ENCODE peak calls at places on chromosomes 3 and 15, in nine cellular contexts. D is H1, U is A549, L is Peyer's patch, G is adrenal gland, W is heart left ventricle, I is uterus, Q is HCT116, Y is breast epithelium. N is an unnamed sample. For H3K4me1, the result is how much of the 10 kb centered on the place peaks cover.

GRCh38 chr3:80771085-80771484 is 990.4 kb downstream of the GBE1 start:
- DNase-seq in Q (no peak), I (no peak), U (peak), D (no peak), Y (no peak), W (no peak), G (no peak), L (no peak), N (no peak)

GRCh38 chr15:52220896-52221660 is 29.9 kb upstream of the GNB5 start:
- DNase-seq in G (no peak), Q (no peak), I (no peak), Y (no peak), L (no peak), U (no peak), D (no peak), W (no peak), N (no peak)

GRCh38 chr3:126433496-126434263 is 39.0 kb downstream of the CFAP100 start:
- DNase-seq in U (no peak), L (peak), W (peak), G (no peak), D (no peak), Y (peak), I (no peak), Q (no peak), N (no peak)

GRCh38 chr15:57890351-57890750 is 175.2 kb downstream of the ALDH1A2 start:
- DNase-seq in G (no peak), D (no peak), U (no peak), Y (no peak), Q (no peak), I (no peak), W (no peak), L (no peak), N (no peak)

GRCh38 chr3:72161870-72162617 is 377.1 kb upstream of the PROK2 start:
- DNase-seq in L (no peak), D (no peak), Y (no peak), G (peak), W (no peak), U (peak), Q (no peak), I (peak), N (peak)

GRCh38 chr3:126288314-126288713 is 68.9 kb downstream of the KLF15 start:
- DNase-seq in U (no peak), Q (no peak), L (no peak), I (no peak), D (no peak), Y (peak), G (peak), W (no peak), N (peak)

GRCh38 chr3:171165499-171165921 is 139.0 kb upstream of the SLC2A2 start:
- DNase-seq in U (no peak), W (no peak), D (no peak), G (no peak), Q (no peak), L (no peak), I (no peak), Y (no peak), N (no peak)

GRCh38 chr15:94029495-94029894 is 201.9 kb upstream of the MCTP2 start:
- DNase-seq in U (no peak), L (no peak), Y (no peak), W (no peak), G (no peak), D (no peak), I (no peak), Q (no peak), N (no peak)

GRCh38 chr3:157156844-157157635 is 2.9 kb downstream of the CCNL1 start:
- DNase-seq in Q (no peak), Y (no peak), G (no peak), U (peak), L (no peak), W (no peak), I (no peak), D (no peak), N (no peak)

GRCh38 chr3:121757087-121757811 is 7.7 kb upstream of the GOLGB1 start:
- DNase-seq in Y (no peak), D (no peak), Q (no peak), L (no peak), W (no peak), I (no peak), U (no peak), G (no peak), N (no peak)

GRCh38 chr3:149486726-149487125 is 12.2 kb downstream of the TM4SF4 start:
- DNase-seq in Q (no peak), U (no peak), D (no peak), Y (no peak), L (no peak), W (no peak), I (no peak), G (no peak), N (no peak)

GRCh38 chr15:90033448-90033847 is 32.3 kb downstream of the ZNF710 start:
- DNase-seq in I (no peak), W (no peak), U (no peak), L (peak), Q (no peak), D (no peak), G (no peak), Y (no peak), N (no peak)

GRCh38 chr3:4321732-4322131 is 18.6 kb downstream of the SETMAR start:
- DNase-seq in G (no peak), U (no peak), I (no peak), Q (no peak), W (no peak), D (no peak), Y (no peak), L (no peak), N (no peak)

GRCh38 chr15:65278480-65278879 is 8.2 kb downstream of the PARP16 start:
- DNase-seq in D (no peak), U (no peak), I (no peak), L (no peak), Y (no peak), Q (no peak), W (no peak), G (no peak), N (no peak)

GRCh38 chr3:163327086-163327485 is 1751.2 kb downstream of the SI start:
- DNase-seq in Q (no peak), Y (no peak), D (no peak), W (no peak), L (no peak), G (no peak), I (no peak), U (no peak), N (no peak)

GRCh38 chr15:100920516-100921135 is 1.5 kb downstream of the LRRK1 start:
- DNase-seq in W (no peak), U (no peak), Q (no peak), Y (no peak), D (no peak), I (no peak), G (no peak), L (no peak), N (no peak)

GRCh38 chr15:74768099-74768770 is 13.6 kb upstream of the CSK start:
- DNase-seq in W (no peak), L (no peak), U (no peak), Y (no peak), D (no peak), Q (no peak), I (no peak), G (no peak), N (no peak)

GRCh38 chr3:40333416-40333815 is 23.9 kb downstream of the EIF1B start:
- DNase-seq in U (no peak), W (peak), D (no peak), Y (peak), L (no peak), I (no peak), G (no peak), Q (no peak), N (no peak)

GRCh38 chr15:77081971-77082370 is 11.1 kb upstream of the TSPAN3 start:
- DNase-seq in U (no peak), D (no peak), G (no peak), I (no peak), Y (no peak), L (no peak), W (no peak), Q (no peak), N (no peak)

GRCh38 chr3:134937256-134938023 is 142.4 kb downstream of the EPHB1 start:
- DNase-seq in Y (no peak), L (no peak), G (no peak), I (no peak), U (no peak), W (no peak), D (peak), Q (no peak), N (peak)

GRCh38 chr3:141460097-141460704 is 26.6 kb upstream of the RASA2 start:
- DNase-seq in L (peak), D (peak), I (peak), Q (peak), Y (peak), G (peak), W (peak), U (peak), N (peak)

GRCh38 chr3:110165344-110165743 is 828.0 kb upstream of the DPPA4 start:
- DNase-seq in I (no peak), D (no peak), G (no peak), U (peak), Y (no peak), Q (no peak), L (no peak), W (no peak), N (no peak)

GRCh38 chr15:52559022-52559421 is 9.8 kb downstream of the ARPP19 start:
- DNase-seq in Q (no peak), U (no peak), W (no peak), I (no peak), Y (no peak), D (no peak), L (no peak), G (no peak), N (no peak)

GRCh38 chr3:194856296-194856695 is 170.6 kb downstream of the FAM43A start:
- DNase-seq in I (no peak), U (no peak), Y (no peak), D (no peak), G (no peak), L (no peak), Q (no peak), W (peak), N (no peak)

GRCh38 chr3:37210230-37210629 is 35.8 kb upstream of the LRRFIP2 start:
- DNase-seq in U (no peak), Q (no peak), Y (no peak), L (no peak), I (no peak), G (no peak), W (no peak), D (no peak), N (no peak)

GRCh38 chr3:45180051-45180450 is 33.9 kb upstream of the CDCP1 start:
- DNase-seq in I (no peak), Q (no peak), L (no peak), G (no peak), D (no peak), Y (no peak), W (no peak), U (no peak), N (peak)

GRCh38 chr3:46087871-46088270 is 60.6 kb upstream of the XCR1 start:
- DNase-seq in I (no peak), U (peak), Q (no peak), Y (no peak), L (peak), G (no peak), D (no peak), W (no peak), N (no peak)

GRCh38 chr3:138082992-138083386 is 32.4 kb downstream of the DZIP1L start:
- DNase-seq in D (no peak), Q (no peak), L (no peak), U (no peak), W (no peak), G (no peak), Y (no peak), I (no peak), N (no peak)

GRCh38 chr15:89034305-89034704 is 54.0 kb upstream of the ABHD2 start:
- DNase-seq in W (no peak), U (peak), I (no peak), Q (peak), L (no peak), G (no peak), D (no peak), Y (no peak), N (no peak)

GRCh38 chr3:189689625-189690024 is 58.4 kb downstream of the TP63 start:
- DNase-seq in I (no peak), G (no peak), U (no peak), W (no peak), L (no peak), D (no peak), Y (no peak), Q (no peak), N (no peak)

GRCh38 chr3:8565376-8565775 is 63.8 kb downstream of the LMCD1 start:
- DNase-seq in G (no peak), Q (no peak), L (no peak), Y (no peak), U (no peak), D (no peak), I (no peak), W (no peak), N (no peak)

GRCh38 chr3:139534992-139535879 is 4.3 kb downstream of the RBP1 start:
- DNase-seq in U (no peak), G (peak), L (peak), D (no peak), I (peak), W (peak), Y (peak), Q (no peak), N (peak)

GRCh38 chr15:100328796-100329195 is 13.0 kb downstream of the ADAMTS17 start:
- DNase-seq in Y (no peak), W (no peak), I (no peak), L (no peak), U (no peak), Q (no peak), D (no peak), G (no peak), N (no peak)

GRCh38 chr15:86139828-86140227 is 60.2 kb downstream of the AGBL1 start:
- DNase-seq in D (no peak), L (no peak), G (no peak), I (no peak), W (no peak), U (peak), Y (no peak), Q (no peak), N (no peak)

GRCh38 chr15:82951472-82952155 is 906 bp downstream of the HOMER2 start:
- DNase-seq in D (no peak), Y (no peak), I (no peak), Q (no peak), L (no peak), U (no peak), G (no peak), W (no peak), N (no peak)

GRCh38 chr15:31169558-31169957 is 68.0 kb upstream of the TRPM1 start:
- DNase-seq in U (no peak), L (no peak), W (no peak), I (no peak), Y (no peak), Q (no peak), G (no peak), D (no peak), N (no peak)

GRCh38 chr3:159252772-159253384 is 451.0 kb downstream of the MFSD1 start:
- DNase-seq in Y (no peak), U (peak), W (no peak), L (no peak), D (no peak), Q (peak), G (no peak), I (no peak), N (no peak)

GRCh38 chr15:61575597-61575996 is 346.5 kb upstream of the RORA start:
- DNase-seq in D (no peak), U (no peak), I (no peak), Y (no peak), G (no peak), L (no peak), W (no peak), Q (no peak), N (no peak)

GRCh38 chr3:28949580-28949979 is 331.3 kb upstream of the RBMS3 start:
- DNase-seq in D (no peak), U (no peak), W (no peak), Q (no peak), L (no peak), G (no peak), Y (no peak), I (no peak), N (no peak)

DNA sequence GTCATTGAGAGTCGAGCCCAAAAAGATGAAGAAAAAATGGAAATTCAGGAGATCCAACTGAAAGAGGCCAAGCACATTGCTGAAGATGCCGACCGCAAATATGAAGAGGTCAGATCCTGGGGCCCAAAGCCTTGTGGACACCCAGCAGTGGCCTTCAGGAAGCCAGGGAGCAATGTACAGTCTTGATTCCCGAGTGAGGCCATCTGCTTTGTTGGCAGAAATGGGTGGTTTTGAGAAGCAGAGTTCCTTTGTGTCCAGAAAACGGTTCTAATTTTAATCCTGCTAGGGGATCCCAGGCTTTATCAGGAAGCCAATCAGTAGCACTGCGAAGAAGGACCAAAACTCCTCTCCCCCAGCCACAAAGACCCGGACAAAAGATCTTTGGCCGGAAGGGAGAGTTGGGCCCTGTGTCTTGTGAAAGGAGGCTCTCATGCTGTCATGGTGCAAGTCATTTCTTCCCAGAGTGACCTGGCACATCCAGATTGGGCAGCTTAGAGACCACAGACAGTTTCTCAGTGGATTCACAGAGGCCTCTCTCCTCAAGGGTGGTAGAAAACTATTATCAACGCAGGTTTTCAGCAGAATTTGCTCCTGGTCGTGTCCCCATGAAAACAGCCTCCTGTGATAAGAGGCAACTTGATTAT is 17.1 kb downstream of the TPM1 start:
- DNase-seq in W (no peak), Y (no peak), Q (no peak), D (no peak), I (no peak), L (no peak), U (no peak), G (no peak), N (no peak)
- TF ChIP-seq POLR2A in W (no peak), Y (no peak), Q (no peak), D (no peak), I (no peak), L (no peak), U (no peak), G (no peak), N (no peak)

DNA sequence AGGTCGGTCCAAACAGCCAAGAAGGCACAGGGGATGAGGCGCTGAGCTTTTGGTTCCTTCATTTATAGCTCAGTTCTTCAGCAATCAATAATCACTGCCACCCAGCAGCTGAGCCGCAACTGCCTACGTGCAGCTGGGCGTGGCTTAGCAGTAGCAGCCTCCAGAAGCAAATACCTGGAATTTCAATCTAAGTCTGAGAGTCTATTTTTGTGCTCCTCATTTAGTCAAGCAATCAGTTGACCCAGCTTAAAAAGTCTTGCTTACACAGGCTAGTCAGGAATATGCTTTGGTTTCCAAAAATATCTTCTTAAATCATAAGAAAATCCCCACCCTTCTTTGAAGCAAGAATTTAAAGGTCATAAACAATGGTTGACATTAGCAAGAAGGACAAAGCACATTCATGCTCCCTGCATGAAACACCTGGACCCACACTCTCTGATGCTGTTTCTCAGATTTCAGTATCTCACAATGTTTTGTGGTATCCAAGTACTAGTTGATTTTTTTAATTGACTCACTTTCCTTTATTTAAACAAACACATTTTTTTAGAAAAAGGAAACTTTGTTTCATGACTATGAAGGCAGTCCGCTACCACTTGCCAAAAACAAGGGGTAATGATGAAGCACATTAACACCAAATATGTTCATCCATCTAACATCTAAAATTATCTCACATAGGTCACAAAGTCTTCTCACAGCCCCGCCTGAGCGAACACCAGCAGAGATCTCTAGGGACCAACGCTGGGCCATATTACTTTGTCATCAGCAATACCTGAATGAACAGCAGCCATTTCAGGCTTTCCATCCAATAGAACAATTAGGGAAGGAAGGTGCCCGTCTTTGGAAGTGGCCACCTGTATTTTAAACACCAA is 106.1 kb downstream of the OXNAD1 start:
- DNase-seq in Y (no peak), G (no peak), W (no peak), I (peak), L (no peak), D (no peak), Q (no peak), U (no peak), N (peak)
- H3K4me1 ChIP-seq in Y (under half), G (under half), W (half or more), I (under half), L (under half), D (under half), Q (under half), U (under half), N (half or more)

GRCh38 chr3:56467801-56468183 is 475 bp downstream of the ERC2 start:
- DNase-seq in Q (no peak), W (no peak), G (no peak), L (no peak), Y (no peak), I (no peak), U (no peak), D (no peak), N (peak)

GRCh38 chr3:56471771-56472170 is 3.5 kb upstream of the ERC2 start:
- DNase-seq in Q (no peak), U (no peak), I (no peak), G (no peak), L (no peak), Y (no peak), W (no peak), D (no peak), N (no peak)

GRCh38 chr3:56467108-56467507 is 1.2 kb downstream of the ERC2 start:
- DNase-seq in L (peak), W (peak), D (peak), U (peak), I (peak), G (peak), Q (no peak), Y (peak), N (peak)

GRCh38 chr3:56468184-56469106 is at the start of gene ERC2:
- DNase-seq in Q (no peak), I (peak), Y (no peak), L (no peak), G (peak), U (peak), D (peak), W (peak), N (peak)

GRCh38 chr3:56469141-56469540 is 874 bp upstream of the ERC2 start:
- DNase-seq in D (no peak), Y (no peak), I (no peak), G (no peak), U (no peak), W (no peak), L (no peak), Q (no peak), N (no peak)
- H3K27ac ChIP-seq in D (no peak), Y (no peak), I (no peak), G (no peak), U (no peak), W (no peak), L (no peak), Q (no peak), N (no peak)

GRCh38 chr3:355622-356021 is 159.1 kb downstream of the CHL1 start:
- DNase-seq in Y (no peak), D (no peak), L (peak), W (no peak), U (no peak), I (peak), Q (no peak), G (no peak), N (peak)
- TF ChIP-seq POLR2A in Y (no peak), D (no peak), L (no peak), W (no peak), U (no peak), I (no peak), Q (no peak), G (no peak), N (no peak)

DNA sequence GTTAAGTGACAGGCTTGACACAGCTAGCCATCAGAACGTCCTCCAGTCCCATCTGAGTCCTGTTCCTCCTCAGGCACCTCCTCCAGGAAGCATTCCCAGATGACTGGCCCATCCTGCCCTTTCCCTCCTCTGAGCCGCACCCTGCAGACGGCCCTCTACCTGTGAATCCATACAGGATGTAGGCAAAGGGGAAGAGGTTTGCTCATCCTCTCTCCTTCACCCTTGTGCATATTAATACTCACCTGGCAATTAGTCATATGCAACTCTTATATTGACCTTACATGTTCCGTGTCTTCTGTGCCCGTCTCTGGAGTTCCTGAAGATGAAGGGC is 61.9 kb downstream of the SMAD3 start:
- DNase-seq in L (peak), G (no peak), U (peak), Y (no peak), I (no peak), D (no peak), Q (no peak), W (no peak), N (no peak)
- H3K4me1 ChIP-seq in L (under half), G (under half), U (half or more), Y (under half), I (under half), D (under half), Q (half or more), W (half or more), N (under half)